ENCODE peak calls at places on chromosomes 3 and 15, in seven cellular contexts. K is AG09309, J is Peyer's patch, L is tibial artery, N is foreskin fibroblast, Q is cardiac fibroblast, Z is kidney epithelial cell. C is an unnamed sample.
A peak's percentile ranks its signal among the peaks of the same experiment; 100 is the strongest.

GRCh38 chr3:184395320-184395660 is 15.4 kb downstream of the CHRD start:
- DNase-seq in L (peak; percentile 46), N (no peak), J (no peak), Z (no peak), K (no peak), Q (no peak), C (no peak)

GRCh38 chr15:64071931-64072765 is 21.5 kb downstream of the CIAO2A start:
- DNase-seq in K (no peak), N (no peak), L (no peak), Z (no peak), Q (no peak), J (no peak), C (peak; percentile 11)

GRCh38 chr3:172711457-172711800 is 562 bp upstream of the NCEH1 start:
- DNase-seq in K (no peak), L (no peak), J (no peak), Q (no peak), N (no peak), Z (no peak), C (no peak)

GRCh38 chr3:126415661-126416591 is 21.2 kb downstream of the CFAP100 start:
- DNase-seq in N (no peak), Z (no peak), K (no peak), L (peak; percentile 56), J (no peak), Q (no peak), C (no peak)

GRCh38 chr3:58266577-58266976 is 29.0 kb downstream of the ABHD6 start:
- DNase-seq in Z (no peak), K (no peak), N (peak; percentile 10), L (no peak), Q (no peak), J (no peak), C (peak; percentile 18)

GRCh38 chr3:54731697-54732445 is 196.0 kb downstream of the LRTM1 start:
- DNase-seq in Z (no peak), K (no peak), L (no peak), N (no peak), Q (no peak), J (no peak), C (no peak)

GRCh38 chr3:61858054-61858453 is 296.7 kb downstream of the PTPRG start:
- DNase-seq in Z (no peak), J (no peak), L (no peak), N (no peak), K (no peak), Q (peak; percentile 60), C (peak; percentile 65)

GRCh38 chr3:40524222-40524570 is 564 bp upstream of the ZNF621 start:
- DNase-seq in Q (no peak), Z (no peak), L (no peak), J (no peak), K (no peak), N (no peak), C (peak; percentile 7)

GRCh38 chr15:35495075-35495474 is 50.9 kb downstream of the DPH6 start:
- DNase-seq in Z (no peak), K (no peak), Q (no peak), N (no peak), L (no peak), J (no peak), C (no peak)

GRCh38 chr15:69834256-69834655 is 263.5 kb downstream of the TLE3 start:
- DNase-seq in L (no peak), Q (no peak), N (no peak), K (no peak), Z (no peak), J (no peak), C (no peak)

DNA sequence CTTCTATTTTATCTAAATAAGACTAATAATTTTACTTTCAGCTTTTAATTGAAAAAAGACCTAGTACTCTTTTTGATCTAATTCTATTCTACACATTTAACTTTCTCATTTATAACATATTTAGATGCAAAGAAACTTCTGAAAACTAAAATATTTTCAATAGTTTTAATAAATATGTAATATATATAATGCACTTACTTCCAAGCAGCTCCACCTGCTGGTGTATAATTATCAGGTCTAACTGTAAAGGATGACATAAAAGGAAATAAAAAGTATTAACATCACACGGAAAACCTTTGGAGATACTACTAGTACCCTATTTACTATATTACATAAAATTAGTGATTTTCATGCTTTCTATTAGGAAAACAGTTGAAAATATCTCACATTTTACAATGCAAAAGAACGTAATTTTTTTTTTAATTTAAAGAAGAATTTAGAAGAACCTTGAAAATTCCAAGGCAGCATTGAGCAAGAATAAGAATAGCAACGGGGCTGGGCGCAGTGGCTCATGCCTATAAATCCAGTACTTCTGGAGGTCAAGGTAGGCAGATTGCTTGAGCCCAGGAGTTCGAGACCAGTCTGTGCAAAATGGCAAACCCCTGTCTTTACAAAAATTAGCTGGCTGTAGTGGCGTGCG is 10.2 kb downstream of the PLSCR5 start:
- DNase-seq in Q (peak; percentile 55), L (no peak), J (no peak), K (no peak), N (no peak), Z (no peak), C (peak; percentile 37)
- TF ChIP-seq CTCF in Q (peak; percentile 30), L (no peak), J (no peak), K (peak; percentile 38), N (peak; percentile 44), Z (peak; percentile 45), C (peak; percentile 44)

DNA sequence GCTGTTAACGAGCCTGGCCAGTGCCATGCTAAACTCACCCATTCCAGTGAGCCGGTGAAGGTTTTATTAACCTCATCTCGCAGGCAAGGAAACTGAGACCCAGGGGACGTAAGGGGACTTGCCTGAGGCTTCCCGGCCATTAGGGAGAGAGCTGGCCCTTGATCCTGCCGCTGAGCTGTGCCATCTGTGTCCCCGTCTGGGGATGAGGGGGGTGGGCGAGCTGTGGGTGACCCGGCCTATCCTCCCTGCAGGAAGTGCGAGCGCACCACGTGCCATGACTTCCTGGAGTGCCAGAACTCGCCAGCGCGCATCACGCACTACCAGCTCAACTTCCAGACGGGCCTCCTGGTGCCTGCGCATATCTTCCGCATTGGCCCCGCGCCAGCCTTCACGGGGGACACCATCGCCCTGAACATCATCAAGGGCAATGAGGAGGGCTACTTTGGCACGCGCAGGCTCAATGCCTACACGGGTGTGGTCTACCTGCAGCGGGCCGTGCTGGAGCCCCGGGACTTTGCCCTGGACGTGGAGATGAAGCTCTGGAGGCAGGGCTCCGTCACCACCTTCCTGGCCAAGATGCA is 88.5 kb downstream of the FBLN2 start:
- DNase-seq in J (no peak), N (no peak), L (no peak), Q (no peak), K (no peak), Z (no peak), C (no peak)
- H3K4me3 ChIP-seq in J (no peak overlapping the region), N (no peak overlapping the region), L (no peak overlapping the region), Q (no peak overlapping the region), K (no peak overlapping the region), Z (no peak overlapping the region), C (no peak overlapping the region)

DNA sequence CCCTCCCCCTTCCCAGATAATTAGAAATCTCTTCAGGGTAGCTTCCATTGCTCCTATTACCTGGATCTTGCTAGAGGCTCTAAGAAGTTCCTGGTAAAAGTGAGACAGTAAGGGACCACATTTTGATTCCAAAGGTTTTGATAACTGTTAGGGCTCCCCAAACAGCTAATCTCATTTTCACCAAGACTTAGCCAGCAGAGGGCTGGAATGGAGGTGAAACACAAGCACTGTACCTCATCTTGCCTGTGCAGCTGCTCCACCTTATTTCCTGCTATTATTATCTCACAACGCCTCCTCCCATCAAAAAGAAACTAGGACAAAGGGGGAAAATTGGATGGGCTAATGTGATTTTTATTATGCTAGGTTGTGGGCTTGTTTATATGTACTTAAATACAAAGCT is 7.3 kb downstream of the SETD5 start:
- DNase-seq in K (no peak), L (no peak), Z (no peak), Q (no peak), N (no peak), J (no peak), C (no peak)
- TF ChIP-seq CTCF in K (peak; percentile 2), L (no peak), Z (no peak), Q (peak; percentile 17), N (no peak), J (no peak), C (no peak)

GRCh38 chr3:46893146-46893748 is 15.7 kb downstream of the PTH1R start:
- DNase-seq in Z (no peak), N (no peak), K (no peak), J (no peak), Q (no peak), L (peak; percentile 83), C (no peak)
- H3K4me3 ChIP-seq in Z (no peak overlapping the region), N (no peak overlapping the region), K (no peak overlapping the region), J (no peak overlapping the region), Q (no peak overlapping the region), L (peak overlapping the region; percentile 51), C (no peak overlapping the region)

GRCh38 chr3:133575121-133575520 is 1.6 kb downstream of the CDV3 start:
- DNase-seq in K (no peak), J (no peak), Z (no peak), Q (peak; percentile 22), L (no peak), N (no peak), C (no peak)

GRCh38 chr3:133573054-133573628 is 345 bp upstream of the CDV3 start:
- DNase-seq in L (peak; percentile 100), K (peak; percentile 100), N (peak; percentile 100), J (peak; percentile 100), Q (peak; percentile 100), Z (peak; percentile 99), C (peak; percentile 100)

GRCh38 chr3:133576169-133576568 is 2.7 kb downstream of the CDV3 start:
- DNase-seq in Q (peak; percentile 19), Z (no peak), N (no peak), L (no peak), K (no peak), J (no peak), C (no peak)

GRCh38 chr3:133573629-133574194 is at the start of gene CDV3:
- DNase-seq in J (no peak), Q (no peak), Z (no peak), N (no peak), K (no peak), L (no peak), C (no peak)

GRCh38 chr3:133574260-133574881 is 885 bp downstream of the CDV3 start:
- DNase-seq in J (peak; percentile 55), Z (no peak), N (peak; percentile 63), L (peak; percentile 85), K (no peak), Q (peak; percentile 77), C (peak; percentile 82)
- TF ChIP-seq CTCF in J (no peak), Z (peak; percentile 2), N (no peak), L (no peak), K (peak; percentile 5), Q (no peak), C (no peak)